ENCODE peak calls at places on chromosomes 6 and 20, in seven cellular contexts. W is hepatocyte, F is A673, Z is GM23338, S is PC-9, H is neural progenitor cell, E is GM12878. M is an unnamed sample.
A peak's percentile ranks its signal among the peaks of the same experiment; 100 is the strongest.

GRCh38 chr6:33205172-33206026 is 944 bp downstream of the HSD17B8 start:
- DNase-seq in W (peak; percentile 55), F (no peak), Z (peak; percentile 44), S (peak; percentile 77), H (peak; percentile 29), E (no peak), M (peak; percentile 92)

GRCh38 chr6:106182455-106182854 is 96.3 kb downstream of the PRDM1 start:
- DNase-seq in W (no peak), F (no peak), Z (no peak), S (no peak), H (no peak), E (peak; percentile 92), M (no peak)

GRCh38 chr6:35080821-35081425 is 60.2 kb downstream of the TCP11 start:
- DNase-seq in W (no peak), F (no peak), Z (no peak), S (no peak), H (no peak), E (no peak), M (no peak)

GRCh38 chr6:3329491-3330051 is 70.8 kb downstream of the PSMG4 start:
- DNase-seq in W (no peak), F (no peak), Z (no peak), S (no peak), H (no peak), E (no peak), M (no peak)

GRCh38 chr6:28589234-28589951 is 63.7 kb downstream of the GPX5 start:
- DNase-seq in W (peak; percentile 91), F (peak; percentile 98), Z (peak; percentile 97), S (peak; percentile 78), H (peak; percentile 87), E (peak; percentile 70), M (peak; percentile 91)

GRCh38 chr6:100568255-100568654 is 103.5 kb upstream of the SIM1 start:
- DNase-seq in W (no peak), F (no peak), Z (no peak), S (no peak), H (no peak), E (no peak), M (peak; percentile 23)

GRCh38 chr6:83008631-83009030 is 57.0 kb downstream of the UBE3D start:
- DNase-seq in W (no peak), F (no peak), Z (no peak), S (no peak), H (no peak), E (no peak), M (no peak)

GRCh38 chr20:42027746-42028268 is 409.6 kb upstream of the CHD6 start:
- DNase-seq in W (no peak), F (peak; percentile 26), Z (no peak), S (no peak), H (no peak), E (no peak), M (no peak)

GRCh38 chr6:123454448-123454847 is 182.3 kb downstream of the TRDN start:
- DNase-seq in W (no peak), F (no peak), Z (no peak), S (no peak), H (no peak), E (no peak), M (no peak)

GRCh38 chr6:138034229-138034628 is 73.0 kb downstream of the PERP start:
- DNase-seq in W (no peak), F (no peak), Z (no peak), S (no peak), H (no peak), E (no peak), M (no peak)

GRCh38 chr6:15399651-15400470 is 154.0 kb downstream of the JARID2 start:
- DNase-seq in W (peak; percentile 75), F (peak; percentile 60), Z (no peak), S (no peak), H (peak; percentile 55), E (no peak), M (peak; percentile 79)

GRCh38 chr6:160424256-160424655 is 76.1 kb downstream of the SLC22A3 start:
- DNase-seq in W (no peak), F (no peak), Z (no peak), S (no peak), H (no peak), E (no peak), M (no peak)
- TF ChIP-seq EZH2 in W (no peak), F (no peak), Z (no peak), S (no peak), H (no peak), E (no peak), M (no peak)

DNA sequence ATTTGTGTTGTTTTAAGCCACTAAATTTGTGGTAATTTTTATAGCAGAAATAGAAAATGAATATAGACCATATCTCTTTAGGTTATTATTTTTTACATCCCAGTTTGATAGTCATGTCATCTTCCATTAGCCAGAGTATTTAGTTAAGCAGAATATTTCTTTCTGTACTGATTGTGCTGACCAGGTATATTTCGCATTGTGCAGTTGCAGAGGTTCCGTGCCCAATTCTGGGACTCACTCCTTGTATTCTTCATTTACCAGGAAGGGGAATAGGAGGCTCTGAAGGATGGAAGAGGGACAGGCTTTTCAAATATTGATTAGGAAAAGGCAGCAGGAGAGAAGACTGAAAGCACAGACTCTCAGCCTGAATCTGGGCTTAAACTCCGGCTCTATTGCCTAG is 217.8 kb downstream of the AKAP7 start:
- DNase-seq in W (no peak), F (no peak), Z (no peak), S (no peak), H (no peak), E (no peak), M (no peak)
- H3K36me3 ChIP-seq in W (no peaks in the 10 kb centered on the region), F (no peaks in the 10 kb centered on the region), Z (no peaks in the 10 kb centered on the region), S (no peaks in the 10 kb centered on the region), H (no peaks in the 10 kb centered on the region), E (no peaks in the 10 kb centered on the region), M (no peaks in the 10 kb centered on the region)

GRCh38 chr20:63138855-63139341 is 77.0 kb downstream of the YTHDF1 start:
- DNase-seq in W (no peak), F (no peak), Z (no peak), S (no peak), H (no peak), E (no peak), M (peak; percentile 76)
- TF ChIP-seq EZH2 in W (no peak), F (no peak), Z (no peak), S (no peak), H (no peak), E (no peak), M (no peak)

GRCh38 chr20:4854502-4854901 is 132.8 kb downstream of the PRND start:
- DNase-seq in W (no peak), F (no peak), Z (no peak), S (no peak), H (no peak), E (no peak), M (no peak)

GRCh38 chr20:4855097-4855496 is 133.4 kb downstream of the PRND start:
- DNase-seq in W (no peak), F (no peak), Z (no peak), S (no peak), H (no peak), E (no peak), M (no peak)

GRCh38 chr20:4855555-4855954 is 133.8 kb downstream of the PRND start:
- DNase-seq in W (no peak), F (no peak), Z (no peak), S (no peak), H (no peak), E (no peak), M (no peak)

GRCh38 chr20:4853004-4853403 is 131.3 kb downstream of the PRND start:
- DNase-seq in W (no peak), F (no peak), Z (no peak), S (no peak), H (no peak), E (no peak), M (no peak)

DNA sequence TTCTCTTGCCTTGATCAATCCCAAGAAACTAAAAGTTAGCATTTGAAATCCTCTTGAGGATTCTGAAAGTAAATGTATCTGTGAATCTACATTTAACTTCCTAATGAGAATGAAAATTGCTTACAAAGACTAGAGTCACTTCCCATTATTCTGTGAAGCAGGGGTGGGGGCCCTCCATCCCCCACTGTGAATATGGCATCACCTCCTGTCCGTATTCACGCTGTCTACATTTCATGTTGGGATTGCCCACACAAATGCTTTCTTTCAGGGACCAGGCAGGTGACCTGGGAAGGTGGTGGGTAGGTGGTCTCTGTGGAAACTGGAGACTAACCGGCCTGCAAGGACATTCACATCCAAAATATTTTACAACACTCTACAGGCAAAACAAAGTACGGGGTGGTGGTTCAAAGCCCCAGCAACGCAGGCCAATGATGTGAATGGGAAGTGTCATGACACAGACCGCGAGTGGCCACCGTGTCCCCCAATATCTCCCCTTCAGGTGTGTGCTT is 132.1 kb downstream of the PRND start:
- DNase-seq in W (no peak), F (no peak), Z (no peak), S (no peak), H (no peak), E (no peak), M (no peak)
- H3K36me3 ChIP-seq in W (no peaks in the 10 kb centered on the region), F (peaks cover 10% of the 10 kb centered on the region), Z (no peaks in the 10 kb centered on the region), S (peaks cover 4% of the 10 kb centered on the region), H (no peaks in the 10 kb centered on the region), E (peaks cover 3% of the 10 kb centered on the region), M (no peaks in the 10 kb centered on the region)

DNA sequence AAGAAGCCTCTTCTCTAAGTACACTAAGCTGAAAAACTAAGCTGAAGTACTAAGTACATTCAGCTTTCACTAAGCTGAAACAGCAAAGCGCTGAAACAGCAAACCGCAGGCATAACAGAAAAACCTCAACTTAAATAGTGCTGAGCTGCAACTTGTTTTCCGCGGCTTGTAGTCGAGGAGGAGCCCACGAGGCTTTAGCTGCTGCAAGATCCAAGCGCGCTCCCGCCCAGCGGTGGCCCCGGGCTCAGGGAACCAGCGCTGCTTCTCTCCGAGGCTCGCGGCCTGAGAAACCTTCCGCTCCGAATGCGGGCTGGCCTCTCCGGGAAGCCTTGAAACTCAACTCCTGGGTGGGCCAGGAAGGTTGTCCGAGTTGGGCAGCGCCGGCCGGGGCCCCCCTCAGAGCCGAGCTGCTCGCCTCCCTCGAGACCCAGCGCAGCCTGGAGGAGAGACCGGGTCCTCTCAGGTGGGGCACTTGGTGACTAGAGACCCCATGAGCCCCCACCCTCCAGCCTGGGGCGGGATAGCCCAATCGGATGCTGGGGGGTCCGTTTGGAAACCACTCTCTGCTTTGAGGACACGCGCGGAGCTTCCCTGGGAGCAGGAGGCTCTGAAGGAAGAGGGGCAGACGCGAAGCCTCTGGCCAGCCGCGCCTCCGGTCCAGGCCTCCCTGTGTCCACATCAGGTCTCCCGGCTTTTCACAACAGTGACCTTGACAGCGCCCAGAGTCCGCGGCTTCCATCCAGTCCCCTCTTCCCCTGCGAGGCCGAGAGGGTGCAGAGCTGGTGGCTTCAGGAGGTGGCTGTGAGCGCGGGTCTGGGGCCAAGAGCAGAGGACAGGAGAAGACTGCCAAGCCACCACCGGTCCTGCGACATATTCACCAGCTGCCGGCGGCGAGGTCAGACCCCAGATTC is 38.1 kb upstream of the HLA-E start:
- DNase-seq in W (peak; percentile 17), F (no peak), Z (peak; percentile 79), S (no peak), H (peak; percentile 31), E (peak; percentile 36), M (peak; percentile 82)
- TF ChIP-seq EZH2 in W (no peak), F (no peak), Z (peak; percentile 36), S (no peak), H (no peak), E (no peak), M (no peak)

M was measured in fibroblast of lung.